ENCODE peak calls at places on chromosomes 6 and 20, in four cellular contexts. One of them, this sample, is unnamed.

GRCh38 chr6:33839399-33840063 is 35.7 kb upstream of the MLN start:
- DNase-seq in H1: no peak
- DNase-seq in HepG2: no peak
- DNase-seq in SK-N-SH: no peak
- DNase-seq in this sample: no peak

GRCh38 chr20:35174458-35175216 is 2.8 kb downstream of the PROCR start:
- DNase-seq in HepG2: peak
- DNase-seq in H1: peak
- DNase-seq in SK-N-SH: peak
- DNase-seq in this sample: no peak

GRCh38 chr6:70398783-70399730 is 14.3 kb upstream of the FAM135A start:
- DNase-seq in H1: no peak
- DNase-seq in HepG2: peak
- DNase-seq in SK-N-SH: no peak
- DNase-seq in this sample: no peak

GRCh38 chr6:170179925-170180324 is 111.0 kb downstream of the DLL1 start:
- DNase-seq in HepG2: no peak
- DNase-seq in H1: no peak
- DNase-seq in SK-N-SH: no peak
- DNase-seq in this sample: no peak

GRCh38 chr6:115398607-115399006 is 662.1 kb downstream of the FRK start:
- DNase-seq in H1: no peak
- DNase-seq in HepG2: no peak
- DNase-seq in SK-N-SH: no peak
- DNase-seq in this sample: no peak

GRCh38 chr6:154277578-154278128 is 79.0 kb downstream of the IPCEF1 start:
- DNase-seq in H1: no peak
- DNase-seq in HepG2: no peak
- DNase-seq in SK-N-SH: no peak
- DNase-seq in this sample: no peak

GRCh38 chr6:127812985-127813681 is 87.7 kb downstream of the THEMIS start:
- DNase-seq in H1: no peak
- DNase-seq in SK-N-SH: no peak
- DNase-seq in HepG2: no peak
- DNase-seq in this sample: no peak

GRCh38 chr6:137964876-137965275 is 97.8 kb downstream of the TNFAIP3 start:
- DNase-seq in H1: no peak
- DNase-seq in HepG2: no peak
- DNase-seq in SK-N-SH: no peak
- DNase-seq in this sample: no peak

GRCh38 chr6:33192105-33192646 is at the start of gene COL11A2:
- DNase-seq in HepG2: no peak
- DNase-seq in H1: peak
- DNase-seq in SK-N-SH: peak
- DNase-seq in this sample: no peak

GRCh38 chr6:163248051-163248450 is 166.5 kb upstream of the QKI start:
- DNase-seq in H1: no peak
- DNase-seq in HepG2: no peak
- DNase-seq in SK-N-SH: no peak
- DNase-seq in this sample: no peak

GRCh38 chr6:131083687-131084086 is 20.6 kb upstream of the EPB41L2 start:
- DNase-seq in H1: no peak
- DNase-seq in HepG2: no peak
- DNase-seq in SK-N-SH: no peak
- DNase-seq in this sample: no peak

GRCh38 chr20:11112837-11113236 is 439.0 kb upstream of the JAG1 start:
- DNase-seq in HepG2: no peak
- DNase-seq in H1: no peak
- DNase-seq in SK-N-SH: no peak
- DNase-seq in this sample: no peak

GRCh38 chr20:34703573-34704176 is 469 bp upstream of the TP53INP2 start:
- DNase-seq in SK-N-SH: peak
- DNase-seq in HepG2: peak
- DNase-seq in H1: no peak
- DNase-seq in this sample: no peak

GRCh38 chr6:88708197-88708744 is 255.1 kb downstream of the RNGTT start:
- DNase-seq in HepG2: peak
- DNase-seq in SK-N-SH: no peak
- DNase-seq in H1: no peak
- DNase-seq in this sample: no peak

GRCh38 chr6:1995521-1996110 is 249.8 kb downstream of the GMDS start:
- DNase-seq in SK-N-SH: no peak
- DNase-seq in H1: no peak
- DNase-seq in HepG2: no peak
- DNase-seq in this sample: no peak

GRCh38 chr6:122984393-122984792 is 11.6 kb upstream of the CLVS2 start:
- DNase-seq in HepG2: no peak
- DNase-seq in H1: no peak
- DNase-seq in SK-N-SH: no peak
- DNase-seq in this sample: no peak

DNA sequence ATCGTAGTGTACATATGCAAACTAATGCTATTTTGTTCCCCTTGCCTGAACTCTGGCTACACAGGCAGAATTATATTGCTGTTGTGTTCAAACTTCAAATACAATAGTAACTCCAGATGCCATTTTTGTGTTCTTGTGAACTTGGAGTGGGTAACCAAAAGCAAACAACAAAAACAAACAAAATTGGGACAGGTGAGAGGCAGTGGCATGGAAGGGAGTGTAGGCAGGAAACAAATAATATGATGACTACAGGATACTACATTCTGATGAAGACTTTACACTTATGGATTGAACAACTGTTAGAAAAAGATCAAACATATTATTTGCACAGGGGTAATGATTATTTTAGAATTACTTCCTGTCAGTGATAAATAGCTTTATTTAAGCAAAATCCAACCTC is 307.3 kb upstream of the FLRT3 start:
- DNase-seq in SK-N-SH: no peak
- DNase-seq in HepG2: no peak
- DNase-seq in H1: no peak
- DNase-seq in this sample: no peak
- TF ChIP-seq TCF12 in SK-N-SH: no peak
- TF ChIP-seq TCF12 in HepG2: no peak
- TF ChIP-seq TCF12 in H1: no peak
- TF ChIP-seq TCF12 in this sample: no peak

GRCh38 chr20:9022361-9022760 is 46.5 kb upstream of the PLCB4 start:
- DNase-seq in H1: no peak
- DNase-seq in SK-N-SH: no peak
- DNase-seq in HepG2: no peak
- DNase-seq in this sample: no peak
- TF ChIP-seq TCF12 in H1: no peak
- TF ChIP-seq TCF12 in SK-N-SH: no peak
- TF ChIP-seq TCF12 in HepG2: no peak
- TF ChIP-seq TCF12 in this sample: no peak

GRCh38 chr6:155829646-155830045 is 374.0 kb upstream of the NOX3 start:
- DNase-seq in H1: no peak
- DNase-seq in SK-N-SH: no peak
- DNase-seq in HepG2: no peak
- DNase-seq in this sample: no peak

GRCh38 chr6:155837474-155837873 is 381.8 kb upstream of the NOX3 start:
- DNase-seq in H1: no peak
- DNase-seq in SK-N-SH: no peak
- DNase-seq in HepG2: no peak
- DNase-seq in this sample: no peak

GRCh38 chr6:155828989-155829388 is 373.4 kb upstream of the NOX3 start:
- DNase-seq in SK-N-SH: no peak
- DNase-seq in HepG2: no peak
- DNase-seq in H1: no peak
- DNase-seq in this sample: no peak

DNA sequence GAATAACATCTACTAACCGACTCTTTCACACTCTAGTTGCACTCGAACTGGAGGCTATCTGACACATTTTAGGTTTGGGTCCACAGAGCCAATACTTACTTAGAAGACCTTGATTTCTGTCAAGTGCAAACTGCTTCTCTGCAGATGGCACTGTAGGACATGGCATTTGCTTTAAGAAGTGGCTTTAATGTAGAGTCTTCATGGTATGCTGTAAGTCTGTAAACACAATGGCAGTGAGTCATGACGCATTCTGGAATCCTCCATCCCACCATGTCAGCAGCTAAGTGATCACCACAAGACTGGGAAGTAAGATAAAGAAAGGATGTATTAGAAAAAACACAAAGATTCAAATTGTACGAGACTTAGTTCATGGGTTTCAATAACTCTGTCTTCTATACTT is 377.0 kb upstream of the NOX3 start:
- DNase-seq in SK-N-SH: no peak
- DNase-seq in H1: no peak
- DNase-seq in HepG2: peak
- DNase-seq in this sample: no peak
- TF ChIP-seq TCF12 in SK-N-SH: no peak
- TF ChIP-seq TCF12 in H1: no peak
- TF ChIP-seq TCF12 in HepG2: no peak
- TF ChIP-seq TCF12 in this sample: no peak

GRCh38 chr6:157892363-157892878 is 69.4 kb downstream of the SNX9 start:
- DNase-seq in HepG2: no peak
- DNase-seq in H1: no peak
- DNase-seq in SK-N-SH: no peak
- DNase-seq in this sample: no peak

GRCh38 chr6:157891544-157892362 is 68.7 kb downstream of the SNX9 start:
- DNase-seq in SK-N-SH: no peak
- DNase-seq in HepG2: no peak
- DNase-seq in H1: no peak
- DNase-seq in this sample: no peak

GRCh38 chr6:157895585-157895984 is 72.5 kb downstream of the SNX9 start:
- DNase-seq in SK-N-SH: no peak
- DNase-seq in H1: no peak
- DNase-seq in HepG2: no peak
- DNase-seq in this sample: no peak

GRCh38 chr6:157896931-157897330 is 73.9 kb downstream of the SNX9 start:
- DNase-seq in HepG2: no peak
- DNase-seq in SK-N-SH: no peak
- DNase-seq in H1: no peak
- DNase-seq in this sample: no peak

GRCh38 chr6:157893238-157893637 is 70.2 kb downstream of the SNX9 start:
- DNase-seq in SK-N-SH: no peak
- DNase-seq in H1: no peak
- DNase-seq in HepG2: no peak
- DNase-seq in this sample: no peak
- TF ChIP-seq TCF12 in SK-N-SH: no peak
- TF ChIP-seq TCF12 in H1: no peak
- TF ChIP-seq TCF12 in HepG2: no peak
- TF ChIP-seq TCF12 in this sample: no peak

DNA sequence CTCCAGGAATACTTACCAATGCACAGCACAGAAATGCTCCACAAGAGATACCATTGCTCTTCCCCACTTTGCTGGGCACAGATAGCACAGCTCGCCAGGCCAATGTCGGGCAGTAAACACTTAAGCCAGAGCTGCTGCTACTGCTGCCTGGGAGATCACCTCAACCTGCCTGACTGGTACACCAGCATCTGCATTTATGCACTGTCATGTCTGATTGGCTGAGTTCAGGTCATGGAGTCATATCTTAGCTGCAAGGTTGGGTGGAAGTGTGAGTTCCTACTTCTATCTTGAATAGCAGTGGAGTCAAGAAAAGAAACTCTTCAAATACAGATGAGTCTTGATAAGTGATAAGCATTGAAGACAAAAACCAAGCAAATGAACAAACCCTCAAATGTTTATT is 10.9 kb upstream of the ADGRF4 start:
- DNase-seq in HepG2: no peak
- DNase-seq in H1: no peak
- DNase-seq in SK-N-SH: no peak
- DNase-seq in this sample: no peak
- TF ChIP-seq TCF12 in HepG2: no peak
- TF ChIP-seq TCF12 in H1: no peak
- TF ChIP-seq TCF12 in SK-N-SH: no peak
- TF ChIP-seq TCF12 in this sample: no peak

GRCh38 chr20:4709261-4710105 is 12.2 kb upstream of the PRND start:
- DNase-seq in H1: no peak
- DNase-seq in SK-N-SH: no peak
- DNase-seq in HepG2: no peak
- DNase-seq in this sample: no peak

GRCh38 chr20:4708036-4708435 is 13.7 kb upstream of the PRND start:
- DNase-seq in H1: no peak
- DNase-seq in HepG2: no peak
- DNase-seq in SK-N-SH: no peak
- DNase-seq in this sample: no peak

GRCh38 chr20:4708856-4709255 is 12.9 kb upstream of the PRND start:
- DNase-seq in HepG2: no peak
- DNase-seq in SK-N-SH: no peak
- DNase-seq in H1: no peak
- DNase-seq in this sample: no peak

GRCh38 chr20:4711511-4711910 is 10.2 kb upstream of the PRND start:
- DNase-seq in HepG2: no peak
- DNase-seq in SK-N-SH: no peak
- DNase-seq in H1: no peak
- DNase-seq in this sample: no peak

GRCh38 chr20:4710106-4710475 is 11.6 kb upstream of the PRND start:
- DNase-seq in SK-N-SH: no peak
- DNase-seq in HepG2: no peak
- DNase-seq in H1: no peak
- DNase-seq in this sample: no peak
- TF ChIP-seq TCF12 in SK-N-SH: no peak
- TF ChIP-seq TCF12 in HepG2: no peak
- TF ChIP-seq TCF12 in H1: no peak
- TF ChIP-seq TCF12 in this sample: no peak

DNA sequence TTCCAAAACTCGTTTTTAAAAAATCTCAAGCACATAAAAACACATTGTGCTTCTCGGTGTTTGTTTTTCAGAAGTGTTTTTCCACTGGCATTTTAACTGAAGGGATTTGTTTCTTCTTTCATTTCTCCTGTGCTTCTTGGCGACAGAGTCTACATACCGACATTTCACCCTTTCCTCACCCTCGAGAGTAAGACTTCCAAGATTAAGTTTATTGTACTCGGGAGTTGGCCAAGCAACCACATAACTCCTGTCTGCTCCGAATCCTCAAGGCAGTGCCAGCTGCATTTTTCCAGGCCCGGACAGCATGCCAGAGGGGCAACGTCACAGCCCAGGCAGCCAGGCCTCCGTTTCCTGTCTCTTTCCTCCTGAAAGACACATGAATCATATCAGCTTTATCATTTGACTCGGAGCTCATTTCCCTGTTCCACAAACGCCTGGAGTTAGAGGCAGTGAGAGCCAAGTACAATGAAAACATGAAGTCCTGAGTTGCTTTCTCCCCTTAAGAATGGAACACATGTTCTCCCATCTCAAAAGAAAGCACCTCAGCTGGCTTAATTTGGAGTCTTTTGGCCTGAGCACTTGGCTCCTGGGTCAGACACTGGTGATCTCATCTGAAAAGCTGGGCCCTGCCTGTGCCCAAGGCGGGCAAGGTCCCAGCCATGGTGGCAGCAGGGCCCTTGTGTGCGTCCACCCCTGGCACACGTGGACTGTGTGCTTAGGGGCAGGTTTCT is 23.2 kb upstream of the FAM50B start:
- DNase-seq in HepG2: peak
- DNase-seq in H1: no peak
- DNase-seq in SK-N-SH: peak
- DNase-seq in this sample: no peak
- TF ChIP-seq TCF12 in HepG2: no peak
- TF ChIP-seq TCF12 in H1: no peak
- TF ChIP-seq TCF12 in SK-N-SH: peak
- TF ChIP-seq TCF12 in this sample: no peak

GRCh38 chr20:2470051-2470431 is 548 bp downstream of the SNRPB start:
- DNase-seq in SK-N-SH: peak
- DNase-seq in HepG2: peak
- DNase-seq in H1: no peak
- DNase-seq in this sample: peak
- TF ChIP-seq TCF12 in SK-N-SH: no peak
- TF ChIP-seq TCF12 in HepG2: no peak
- TF ChIP-seq TCF12 in H1: no peak
- TF ChIP-seq TCF12 in this sample: no peak

GRCh38 chr20:63336232-63336752 is 24.9 kb downstream of the CHRNA4 start:
- DNase-seq in HepG2: no peak
- DNase-seq in SK-N-SH: no peak
- DNase-seq in H1: no peak
- DNase-seq in this sample: no peak
- TF ChIP-seq TCF12 in HepG2: no peak
- TF ChIP-seq TCF12 in SK-N-SH: no peak
- TF ChIP-seq TCF12 in H1: no peak
- TF ChIP-seq TCF12 in this sample: no peak